ENCODE peak calls at places on chromosomes 6 and 20, in ten cellular contexts. U is Peyer's patch, W is adrenal gland, J is psoas muscle, K is upper lobe of left lung, G is tibial artery, Z is sigmoid colon, F is suprapubic skin, S is breast epithelium, I is stomach. E is an unnamed sample.

GRCh38 chr6:44269921-44270525 is at the start of gene TMEM151B:
- DNase-seq in U (no peak), F (no peak), G (no peak), I (no peak), S (no peak), K (peak; percentile 83), W (no peak), Z (no peak), J (peak; percentile 48), E (peak; percentile 46)

GRCh38 chr20:5024982-5025381 is 23.7 kb upstream of the SLC23A2 start:
- DNase-seq in F (no peak), J (no peak), W (peak; percentile 26), G (no peak), K (no peak), U (no peak), I (no peak), Z (no peak), S (no peak), E (no peak)

GRCh38 chr6:31547727-31548422 is 467 bp downstream of the NFKBIL1 start:
- DNase-seq in W (peak; percentile 40), F (no peak), I (no peak), G (no peak), S (no peak), K (peak; percentile 85), J (peak; percentile 57), U (no peak), Z (no peak), E (no peak)

GRCh38 chr6:132832891-132833290 is 18.5 kb downstream of the RPS12 start:
- DNase-seq in I (no peak), K (no peak), U (no peak), W (no peak), F (no peak), J (no peak), S (no peak), Z (no peak), G (no peak), E (no peak)

GRCh38 chr6:111011360-111012142 is 29.7 kb downstream of the RPF2 start:
- DNase-seq in Z (no peak), I (no peak), S (no peak), J (no peak), G (no peak), K (no peak), F (no peak), U (no peak), W (no peak), E (no peak)

GRCh38 chr6:160069459-160069858 is 52.2 kb upstream of the SLC22A1 start:
- DNase-seq in G (no peak), S (no peak), K (no peak), J (no peak), Z (no peak), F (no peak), I (no peak), U (no peak), W (no peak), E (no peak)

GRCh38 chr6:81636930-81637568 is 115.4 kb downstream of the TENT5A start:
- DNase-seq in J (no peak), G (no peak), I (no peak), W (no peak), U (no peak), F (no peak), K (no peak), S (no peak), Z (no peak), E (no peak)

GRCh38 chr20:19812696-19813095 is 54.6 kb downstream of the RIN2 start:
- DNase-seq in J (no peak), G (no peak), K (no peak), S (no peak), Z (no peak), F (no peak), I (no peak), W (no peak), U (no peak), E (no peak)

GRCh38 chr6:99282479-99283062 is 66.9 kb downstream of the FAXC start:
- DNase-seq in I (no peak), G (no peak), F (no peak), U (no peak), Z (no peak), S (no peak), K (no peak), J (no peak), W (no peak), E (no peak)

GRCh38 chr20:9147553-9148024 is 78.7 kb downstream of the PLCB4 start:
- DNase-seq in I (no peak), K (no peak), J (no peak), U (no peak), G (no peak), W (no peak), Z (no peak), F (no peak), S (no peak), E (no peak)

GRCh38 chr6:7624781-7625710 is 35.0 kb downstream of the SNRNP48 start:
- DNase-seq in K (no peak), G (no peak), I (no peak), W (no peak), J (no peak), U (no peak), S (no peak), Z (no peak), F (no peak), E (no peak)

DNA sequence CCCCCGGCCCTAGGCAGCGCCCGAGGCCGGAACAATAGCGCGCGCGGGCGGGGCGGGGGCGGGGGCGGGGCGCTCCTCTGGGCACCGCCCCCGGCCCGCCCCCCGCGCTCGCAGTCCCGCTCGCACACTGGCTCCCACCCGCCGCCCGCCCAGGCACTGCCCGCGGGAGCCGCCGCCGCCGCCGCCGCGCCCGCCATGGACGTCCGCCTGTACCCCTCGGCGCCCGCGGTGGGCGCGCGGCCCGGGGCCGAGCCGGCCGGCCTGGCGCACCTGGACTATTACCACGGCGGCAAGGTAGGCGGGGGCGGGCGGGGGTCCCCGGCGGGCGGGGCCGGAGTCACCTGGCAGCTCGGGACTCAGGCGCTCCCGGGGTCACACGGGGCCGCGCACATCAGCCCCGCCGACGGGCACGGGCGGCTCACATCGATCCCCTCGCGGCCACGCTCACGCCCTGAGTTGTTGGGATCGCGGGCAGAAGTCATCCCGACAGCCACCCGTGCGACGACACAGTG is at the start of gene TOX2:
- DNase-seq in J (no peak), G (peak; percentile 54), S (no peak), U (peak; percentile 73), F (no peak), I (no peak), W (peak; percentile 33), Z (no peak), K (peak; percentile 92), E (no peak)
- H3K27ac ChIP-seq in J (no peak within 1 kb of the TSS), G (no peak within 1 kb of the TSS), S (no peak within 1 kb of the TSS), U (peak within 1 kb of the TSS; percentile 43), F (no peak within 1 kb of the TSS), I (peak within 1 kb of the TSS; percentile 74), W (peak within 1 kb of the TSS; percentile 34), Z (peak within 1 kb of the TSS; percentile 78), K (peak within 1 kb of the TSS; percentile 76), E (no peak within 1 kb of the TSS)

DNA sequence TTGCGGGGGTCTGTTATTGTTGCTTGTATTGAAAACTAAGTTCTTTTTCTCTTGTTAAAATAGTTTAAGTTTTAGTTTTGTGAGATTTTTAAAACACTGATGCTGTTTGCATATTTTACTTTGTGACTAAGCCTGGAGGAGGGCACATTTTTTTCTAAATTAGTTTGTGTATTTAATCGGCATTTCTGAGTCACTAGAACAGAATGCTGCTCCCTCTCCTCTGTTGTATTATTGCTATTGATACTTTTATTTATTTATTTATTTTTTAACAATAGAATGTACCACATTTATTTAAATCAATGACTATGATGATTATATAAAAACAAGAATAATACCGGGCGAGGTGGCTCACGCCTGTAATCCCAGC is 5.1 kb upstream of the FAM50B start:
- DNase-seq in W (no peak), S (no peak), U (no peak), K (no peak), J (no peak), F (no peak), G (no peak), Z (no peak), I (no peak), E (no peak)
- H3K27ac ChIP-seq in W (no peak overlapping the region), S (no peak overlapping the region), U (no peak overlapping the region), K (no peak overlapping the region), J (no peak overlapping the region), F (peak overlapping the region; percentile 72), G (peak overlapping the region; percentile 77), Z (peak overlapping the region; percentile 36), I (no peak overlapping the region), E (no peak overlapping the region)

GRCh38 chr20:60372282-60372681 is 414.1 kb downstream of the CDH26 start:
- DNase-seq in U (no peak), G (no peak), J (no peak), F (no peak), Z (no peak), W (no peak), S (no peak), I (no peak), K (no peak), E (no peak)
- H3K27ac ChIP-seq in U (no peak overlapping the region), G (no peak overlapping the region), J (no peak overlapping the region), F (no peak overlapping the region), Z (no peak overlapping the region), W (no peak overlapping the region), S (no peak overlapping the region), I (no peak overlapping the region), K (no peak overlapping the region), E (no peak overlapping the region)

DNA sequence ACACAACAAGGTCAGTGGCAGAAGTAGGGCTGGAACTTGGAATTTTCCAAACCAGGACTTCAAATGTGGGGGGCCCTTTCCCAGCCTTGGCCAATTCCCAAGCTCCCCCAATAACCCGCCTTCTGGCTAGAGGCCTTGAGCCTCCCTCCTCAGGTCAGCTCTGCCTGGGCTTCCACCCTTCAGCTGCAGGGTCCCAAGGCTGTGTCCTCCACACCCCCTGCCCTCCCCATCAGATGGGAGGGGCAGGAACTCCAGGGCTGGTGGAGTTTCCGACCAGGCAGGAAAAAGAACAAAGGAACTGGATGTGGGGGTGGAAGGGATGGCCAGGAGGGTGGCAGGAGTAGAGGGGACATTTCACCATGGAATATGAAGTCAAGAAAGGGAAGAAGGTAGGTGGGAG is at the start of gene CCM2L:
- DNase-seq in F (no peak), K (no peak), G (no peak), U (no peak), I (no peak), W (no peak), S (no peak), J (no peak), Z (no peak), E (no peak)
- H3K27ac ChIP-seq in F (peak within 1 kb of the TSS; percentile 49), K (peak within 1 kb of the TSS; percentile 87), G (no peak within 1 kb of the TSS), U (peak within 1 kb of the TSS; percentile 57), I (peak within 1 kb of the TSS; percentile 55), W (peak within 1 kb of the TSS; percentile 80), S (peak within 1 kb of the TSS; percentile 69), J (no peak within 1 kb of the TSS), Z (peak within 1 kb of the TSS; percentile 49), E (no peak within 1 kb of the TSS)

GRCh38 chr6:101531538-101531937 is 138.0 kb downstream of the GRIK2 start:
- DNase-seq in S (no peak), G (no peak), Z (no peak), J (no peak), I (no peak), U (no peak), W (no peak), K (no peak), F (no peak), E (no peak)
- H3K27ac ChIP-seq in S (no peak overlapping the region), G (no peak overlapping the region), Z (no peak overlapping the region), J (no peak overlapping the region), I (no peak overlapping the region), U (no peak overlapping the region), W (no peak overlapping the region), K (no peak overlapping the region), F (no peak overlapping the region), E (no peak overlapping the region)

E was measured in caudate nucleus.